ENCODE peak calls at places on chromosomes 1 and 21, in six cellular contexts. One of them, this sample, is unnamed.

GRCh38 chr1:29478046-29478791 is 241.9 kb downstream of the PTPRU start:
- DNase-seq in activated B cell treated with CpG ODN at 0.5 μM for 24 hours: no peak
- DNase-seq in mucosa of descending colon: no peak
- DNase-seq in cardiac fibroblast: no peak
- DNase-seq in C1 segment of cervical spinal cord: no peak
- DNase-seq in hippocampal formation: no peak
- DNase-seq in this sample: no peak

GRCh38 chr1:155006601-155007101 is 4.0 kb downstream of the ZBTB7B start:
- DNase-seq in activated B cell treated with CpG ODN at 0.5 μM for 24 hours: no peak
- DNase-seq in mucosa of descending colon: peak
- DNase-seq in cardiac fibroblast: peak
- DNase-seq in C1 segment of cervical spinal cord: no peak
- DNase-seq in hippocampal formation: peak
- DNase-seq in this sample: no peak

GRCh38 chr1:76901158-76901767 is 34.0 kb downstream of the ST6GALNAC5 start:
- DNase-seq in activated B cell treated with CpG ODN at 0.5 μM for 24 hours: no peak
- DNase-seq in mucosa of descending colon: no peak
- DNase-seq in cardiac fibroblast: peak
- DNase-seq in C1 segment of cervical spinal cord: no peak
- DNase-seq in hippocampal formation: peak
- DNase-seq in this sample: no peak

GRCh38 chr1:86395771-86396502 is at the start of gene ODF2L:
- DNase-seq in activated B cell treated with CpG ODN at 0.5 μM for 24 hours: peak
- DNase-seq in mucosa of descending colon: peak
- DNase-seq in cardiac fibroblast: peak
- DNase-seq in C1 segment of cervical spinal cord: peak
- DNase-seq in hippocampal formation: peak
- DNase-seq in this sample: peak

GRCh38 chr1:223716302-223716862 is 4.0 kb downstream of the CAPN2 start:
- DNase-seq in activated B cell treated with CpG ODN at 0.5 μM for 24 hours: no peak
- DNase-seq in mucosa of descending colon: no peak
- DNase-seq in cardiac fibroblast: peak
- DNase-seq in C1 segment of cervical spinal cord: no peak
- DNase-seq in hippocampal formation: no peak
- DNase-seq in this sample: no peak

GRCh38 chr1:151989131-151989868 is 4.4 kb downstream of the S100A10 start:
- DNase-seq in activated B cell treated with CpG ODN at 0.5 μM for 24 hours: no peak
- DNase-seq in mucosa of descending colon: peak
- DNase-seq in cardiac fibroblast: peak
- DNase-seq in C1 segment of cervical spinal cord: no peak
- DNase-seq in hippocampal formation: no peak
- DNase-seq in this sample: no peak

GRCh38 chr21:44640761-44641160 is 3.6 kb downstream of the KRTAP10-10 start:
- DNase-seq in activated B cell treated with CpG ODN at 0.5 μM for 24 hours: no peak
- DNase-seq in mucosa of descending colon: no peak
- DNase-seq in cardiac fibroblast: no peak
- DNase-seq in C1 segment of cervical spinal cord: no peak
- DNase-seq in hippocampal formation: no peak
- DNase-seq in this sample: no peak

GRCh38 chr1:24966724-24967346 is 36.8 kb upstream of the RUNX3 start:
- DNase-seq in activated B cell treated with CpG ODN at 0.5 μM for 24 hours: no peak
- DNase-seq in mucosa of descending colon: no peak
- DNase-seq in cardiac fibroblast: peak
- DNase-seq in C1 segment of cervical spinal cord: no peak
- DNase-seq in hippocampal formation: no peak
- DNase-seq in this sample: no peak

GRCh38 chr21:33149166-33149565 is 79.2 kb downstream of the OLIG1 start:
- DNase-seq in activated B cell treated with CpG ODN at 0.5 μM for 24 hours: no peak
- DNase-seq in mucosa of descending colon: no peak
- DNase-seq in cardiac fibroblast: no peak
- DNase-seq in C1 segment of cervical spinal cord: no peak
- DNase-seq in hippocampal formation: no peak
- DNase-seq in this sample: no peak

GRCh38 chr1:6962956-6963915 is 178.0 kb downstream of the CAMTA1 start:
- DNase-seq in activated B cell treated with CpG ODN at 0.5 μM for 24 hours: no peak
- DNase-seq in mucosa of descending colon: peak
- DNase-seq in cardiac fibroblast: no peak
- DNase-seq in C1 segment of cervical spinal cord: no peak
- DNase-seq in hippocampal formation: no peak
- DNase-seq in this sample: no peak

GRCh38 chr1:168920456-168921094 is 185.9 kb upstream of the ATP1B1 start:
- DNase-seq in activated B cell treated with CpG ODN at 0.5 μM for 24 hours: no peak
- DNase-seq in mucosa of descending colon: no peak
- DNase-seq in cardiac fibroblast: peak
- DNase-seq in C1 segment of cervical spinal cord: no peak
- DNase-seq in hippocampal formation: no peak
- DNase-seq in this sample: no peak

GRCh38 chr1:58815680-58816071 is 31.8 kb upstream of the JUN start:
- DNase-seq in activated B cell treated with CpG ODN at 0.5 μM for 24 hours: no peak
- DNase-seq in mucosa of descending colon: peak
- DNase-seq in cardiac fibroblast: no peak
- DNase-seq in C1 segment of cervical spinal cord: no peak
- DNase-seq in hippocampal formation: no peak
- DNase-seq in this sample: no peak